ENCODE peak calls at places on chromosomes 1 and 21, in ten cellular contexts. One of them, this sample, is unnamed.

GRCh38 chr1:14011132-14011531 is 311.1 kb downstream of the PRDM2 start:
- DNase-seq in SW480: no peak
- DNase-seq in EH: no peak
- DNase-seq in GM23338: no peak
- DNase-seq in NCI-H1930: no peak
- DNase-seq in cardiac muscle cell: no peak
- DNase-seq in RPMI8226: peak; percentile 65
- DNase-seq in endothelial cell: no peak
- DNase-seq in C1 segment of cervical spinal cord: no peak
- DNase-seq in colonic mucosa: no peak
- DNase-seq in this sample: no peak

GRCh38 chr1:40438391-40439015 is 11.8 kb upstream of the ZFP69B start:
- DNase-seq in SW480: peak; percentile 13
- DNase-seq in NCI-H1930: no peak
- DNase-seq in colonic mucosa: no peak
- DNase-seq in GM23338: peak; percentile 73
- DNase-seq in cardiac muscle cell: peak; percentile 55
- DNase-seq in endothelial cell: peak; percentile 18
- DNase-seq in RPMI8226: peak; percentile 26
- DNase-seq in EH: peak; percentile 39
- DNase-seq in C1 segment of cervical spinal cord: no peak
- DNase-seq in this sample: peak; percentile 28

GRCh38 chr1:177185209-177185608 is 14.5 kb downstream of the BRINP2 start:
- DNase-seq in NCI-H1930: no peak
- DNase-seq in GM23338: peak; percentile 69
- DNase-seq in C1 segment of cervical spinal cord: no peak
- DNase-seq in colonic mucosa: no peak
- DNase-seq in cardiac muscle cell: no peak
- DNase-seq in EH: peak; percentile 24
- DNase-seq in RPMI8226: no peak
- DNase-seq in endothelial cell: peak; percentile 44
- DNase-seq in SW480: no peak
- DNase-seq in this sample: peak; percentile 27

GRCh38 chr1:96997717-96998116 is 276.1 kb downstream of the PTBP2 start:
- DNase-seq in RPMI8226: no peak
- DNase-seq in SW480: no peak
- DNase-seq in GM23338: no peak
- DNase-seq in colonic mucosa: no peak
- DNase-seq in C1 segment of cervical spinal cord: no peak
- DNase-seq in cardiac muscle cell: no peak
- DNase-seq in endothelial cell: no peak
- DNase-seq in EH: no peak
- DNase-seq in NCI-H1930: no peak
- DNase-seq in this sample: no peak

GRCh38 chr1:224433041-224433670 is 1.4 kb downstream of the WDR26 start:
- DNase-seq in NCI-H1930: no peak
- DNase-seq in C1 segment of cervical spinal cord: peak; percentile 24
- DNase-seq in GM23338: peak; percentile 30
- DNase-seq in endothelial cell: peak; percentile 18
- DNase-seq in colonic mucosa: peak; percentile 63
- DNase-seq in SW480: peak; percentile 5
- DNase-seq in RPMI8226: peak; percentile 38
- DNase-seq in EH: no peak
- DNase-seq in cardiac muscle cell: peak; percentile 12
- DNase-seq in this sample: peak; percentile 26

GRCh38 chr1:109396971-109397370 is 747 bp downstream of the SORT1 start:
- DNase-seq in C1 segment of cervical spinal cord: peak; percentile 6
- DNase-seq in cardiac muscle cell: no peak
- DNase-seq in endothelial cell: peak; percentile 6
- DNase-seq in GM23338: no peak
- DNase-seq in RPMI8226: no peak
- DNase-seq in NCI-H1930: no peak
- DNase-seq in SW480: peak; percentile 35
- DNase-seq in colonic mucosa: peak; percentile 60
- DNase-seq in EH: no peak
- DNase-seq in this sample: peak; percentile 13

GRCh38 chr1:16077430-16078245 is 4.2 kb upstream of the FAM131C start:
- DNase-seq in colonic mucosa: no peak
- DNase-seq in EH: no peak
- DNase-seq in C1 segment of cervical spinal cord: peak; percentile 58
- DNase-seq in GM23338: no peak
- DNase-seq in NCI-H1930: no peak
- DNase-seq in SW480: no peak
- DNase-seq in cardiac muscle cell: no peak
- DNase-seq in endothelial cell: no peak
- DNase-seq in RPMI8226: no peak
- DNase-seq in this sample: peak; percentile 55

GRCh38 chr21:37821791-37822450 is 94.3 kb downstream of the KCNJ6 start:
- DNase-seq in cardiac muscle cell: no peak
- DNase-seq in GM23338: no peak
- DNase-seq in C1 segment of cervical spinal cord: no peak
- DNase-seq in RPMI8226: no peak
- DNase-seq in endothelial cell: no peak
- DNase-seq in NCI-H1930: no peak
- DNase-seq in EH: peak; percentile 36
- DNase-seq in SW480: no peak
- DNase-seq in colonic mucosa: no peak
- DNase-seq in this sample: peak; percentile 79

GRCh38 chr21:37276377-37276776 is 9.2 kb upstream of the VPS26C start:
- DNase-seq in SW480: no peak
- DNase-seq in endothelial cell: no peak
- DNase-seq in GM23338: no peak
- DNase-seq in NCI-H1930: no peak
- DNase-seq in EH: no peak
- DNase-seq in colonic mucosa: no peak
- DNase-seq in RPMI8226: no peak
- DNase-seq in cardiac muscle cell: no peak
- DNase-seq in C1 segment of cervical spinal cord: no peak
- DNase-seq in this sample: no peak

GRCh38 chr21:36860736-36861594 is 105.5 kb downstream of the HLCS start:
- DNase-seq in SW480: peak; percentile 94
- DNase-seq in GM23338: no peak
- DNase-seq in C1 segment of cervical spinal cord: no peak
- DNase-seq in endothelial cell: no peak
- DNase-seq in colonic mucosa: peak; percentile 33
- DNase-seq in EH: peak; percentile 85
- DNase-seq in cardiac muscle cell: peak; percentile 75
- DNase-seq in NCI-H1930: no peak
- DNase-seq in RPMI8226: no peak
- DNase-seq in this sample: peak; percentile 87

GRCh38 chr1:25537148-25537831 is 6.1 kb upstream of the LDLRAP1 start:
- DNase-seq in cardiac muscle cell: no peak
- DNase-seq in NCI-H1930: no peak
- DNase-seq in C1 segment of cervical spinal cord: no peak
- DNase-seq in RPMI8226: no peak
- DNase-seq in SW480: no peak
- DNase-seq in endothelial cell: no peak
- DNase-seq in EH: no peak
- DNase-seq in GM23338: no peak
- DNase-seq in colonic mucosa: no peak
- DNase-seq in this sample: no peak

GRCh38 chr1:229229721-229230135 is 41.2 kb upstream of the RAB4A start:
- DNase-seq in GM23338: peak; percentile 23
- DNase-seq in cardiac muscle cell: peak; percentile 89
- DNase-seq in EH: no peak
- DNase-seq in RPMI8226: peak; percentile 93
- DNase-seq in NCI-H1930: no peak
- DNase-seq in endothelial cell: no peak
- DNase-seq in colonic mucosa: peak; percentile 48
- DNase-seq in C1 segment of cervical spinal cord: peak; percentile 57
- DNase-seq in SW480: peak; percentile 32
- DNase-seq in this sample: no peak

GRCh38 chr1:42002220-42002619 is 83.5 kb upstream of the HIVEP3 start:
- DNase-seq in GM23338: no peak
- DNase-seq in EH: no peak
- DNase-seq in cardiac muscle cell: no peak
- DNase-seq in endothelial cell: no peak
- DNase-seq in colonic mucosa: no peak
- DNase-seq in NCI-H1930: no peak
- DNase-seq in SW480: no peak
- DNase-seq in C1 segment of cervical spinal cord: peak; percentile 20
- DNase-seq in RPMI8226: no peak
- DNase-seq in this sample: no peak

GRCh38 chr1:70486676-70487470 is 75.8 kb downstream of the CTH start:
- DNase-seq in NCI-H1930: no peak
- DNase-seq in RPMI8226: peak; percentile 9
- DNase-seq in cardiac muscle cell: peak; percentile 81
- DNase-seq in C1 segment of cervical spinal cord: peak; percentile 71
- DNase-seq in GM23338: no peak
- DNase-seq in EH: peak; percentile 83
- DNase-seq in colonic mucosa: no peak
- DNase-seq in endothelial cell: no peak
- DNase-seq in SW480: no peak
- DNase-seq in this sample: peak; percentile 77

GRCh38 chr1:240658312-240658975 is 46.5 kb upstream of the GREM2 start:
- DNase-seq in endothelial cell: no peak
- DNase-seq in NCI-H1930: no peak
- DNase-seq in colonic mucosa: no peak
- DNase-seq in C1 segment of cervical spinal cord: no peak
- DNase-seq in RPMI8226: no peak
- DNase-seq in SW480: no peak
- DNase-seq in EH: peak; percentile 88
- DNase-seq in cardiac muscle cell: no peak
- DNase-seq in GM23338: no peak
- DNase-seq in this sample: no peak

GRCh38 chr1:20126806-20127440 is 7.6 kb upstream of the PLA2G2D start:
- DNase-seq in GM23338: no peak
- DNase-seq in EH: no peak
- DNase-seq in RPMI8226: no peak
- DNase-seq in C1 segment of cervical spinal cord: no peak
- DNase-seq in NCI-H1930: no peak
- DNase-seq in SW480: no peak
- DNase-seq in colonic mucosa: no peak
- DNase-seq in endothelial cell: no peak
- DNase-seq in cardiac muscle cell: no peak
- DNase-seq in this sample: no peak

GRCh38 chr21:45320261-45320990 is 32.7 kb upstream of the POFUT2 start:
- DNase-seq in RPMI8226: peak; percentile 79
- DNase-seq in EH: no peak
- DNase-seq in GM23338: no peak
- DNase-seq in SW480: no peak
- DNase-seq in cardiac muscle cell: no peak
- DNase-seq in NCI-H1930: no peak
- DNase-seq in colonic mucosa: no peak
- DNase-seq in endothelial cell: no peak
- DNase-seq in C1 segment of cervical spinal cord: no peak
- DNase-seq in this sample: no peak

GRCh38 chr1:27979859-27980201 is 20.1 kb downstream of the XKR8 start:
- DNase-seq in GM23338: no peak
- DNase-seq in endothelial cell: no peak
- DNase-seq in colonic mucosa: no peak
- DNase-seq in NCI-H1930: no peak
- DNase-seq in C1 segment of cervical spinal cord: no peak
- DNase-seq in EH: no peak
- DNase-seq in SW480: no peak
- DNase-seq in cardiac muscle cell: no peak
- DNase-seq in RPMI8226: no peak
- DNase-seq in this sample: no peak

GRCh38 chr1:9349331-9349851 is 56.7 kb downstream of the SPSB1 start:
- DNase-seq in C1 segment of cervical spinal cord: no peak
- DNase-seq in colonic mucosa: no peak
- DNase-seq in EH: peak; percentile 66
- DNase-seq in endothelial cell: no peak
- DNase-seq in RPMI8226: no peak
- DNase-seq in SW480: no peak
- DNase-seq in GM23338: no peak
- DNase-seq in NCI-H1930: no peak
- DNase-seq in cardiac muscle cell: no peak
- DNase-seq in this sample: no peak

GRCh38 chr1:27349784-27350672 is 8.2 kb downstream of the SYTL1 start:
- DNase-seq in GM23338: peak; percentile 91
- DNase-seq in EH: peak; percentile 71
- DNase-seq in SW480: peak; percentile 69
- DNase-seq in colonic mucosa: peak; percentile 74
- DNase-seq in cardiac muscle cell: peak; percentile 83
- DNase-seq in RPMI8226: peak; percentile 68
- DNase-seq in C1 segment of cervical spinal cord: peak; percentile 73
- DNase-seq in endothelial cell: no peak
- DNase-seq in NCI-H1930: peak; percentile 42
- DNase-seq in this sample: peak; percentile 54

GRCh38 chr21:26057488-26058170 is 112.9 kb downstream of the APP start:
- DNase-seq in C1 segment of cervical spinal cord: peak; percentile 11
- DNase-seq in EH: no peak
- DNase-seq in RPMI8226: no peak
- DNase-seq in GM23338: no peak
- DNase-seq in colonic mucosa: no peak
- DNase-seq in SW480: no peak
- DNase-seq in cardiac muscle cell: no peak
- DNase-seq in NCI-H1930: no peak
- DNase-seq in endothelial cell: no peak
- DNase-seq in this sample: no peak